ENCODE peak calls at places on chromosomes 1 and 21, in six cellular contexts. H, F, T, U, Q and Y are unnamed samples.

GRCh38 chr1:202411421-202411820 is 62.9 kb downstream of the PPP1R12B start:
- DNase-seq in H (no peak), F (no peak), T (no peak), U (no peak), Q (peak), Y (no peak)

GRCh38 chr21:29359718-29360117 is 61.0 kb downstream of the BACH1 start:
- DNase-seq in H (peak), F (no peak), T (no peak), U (no peak), Q (no peak), Y (no peak)

GRCh38 chr21:45363921-45364463 is 41.0 kb upstream of the COL18A1 start:
- DNase-seq in H (peak), F (no peak), T (no peak), U (peak), Q (peak), Y (no peak)

GRCh38 chr1:184541537-184542152 is 154.8 kb downstream of the C1orf21 start:
- DNase-seq in H (no peak), F (no peak), T (no peak), U (peak), Q (no peak), Y (no peak)

GRCh38 chr21:28334407-28334806 is 658.3 kb downstream of the LTN1 start:
- DNase-seq in H (no peak), F (no peak), T (no peak), U (no peak), Q (no peak), Y (no peak)

GRCh38 chr1:81702079-81702715 is 98.5 kb upstream of the ADGRL2 start:
- DNase-seq in H (no peak), F (no peak), T (no peak), U (peak), Q (no peak), Y (no peak)

GRCh38 chr1:204493145-204493881 is 1.3 kb downstream of the PIK3C2B start:
- DNase-seq in H (peak), F (no peak), T (no peak), U (no peak), Q (no peak), Y (no peak)

GRCh38 chr1:68201546-68202238 is 30.6 kb downstream of the WLS start:
- DNase-seq in H (peak), F (no peak), T (no peak), U (peak), Q (no peak), Y (no peak)

GRCh38 chr1:183023601-183024351 is 556 bp downstream of the LAMC1 start:
- DNase-seq in H (peak), F (no peak), T (peak), U (peak), Q (peak), Y (peak)

GRCh38 chr1:29716306-29716705 is 480.0 kb downstream of the PTPRU start:
- DNase-seq in H (no peak), F (no peak), T (no peak), U (no peak), Q (no peak), Y (no peak)
- H4K91ac ChIP-seq in H (no peak), F (no peak), T (no peak), U (no peak), Q (no peak), Y (no peak)

DNA sequence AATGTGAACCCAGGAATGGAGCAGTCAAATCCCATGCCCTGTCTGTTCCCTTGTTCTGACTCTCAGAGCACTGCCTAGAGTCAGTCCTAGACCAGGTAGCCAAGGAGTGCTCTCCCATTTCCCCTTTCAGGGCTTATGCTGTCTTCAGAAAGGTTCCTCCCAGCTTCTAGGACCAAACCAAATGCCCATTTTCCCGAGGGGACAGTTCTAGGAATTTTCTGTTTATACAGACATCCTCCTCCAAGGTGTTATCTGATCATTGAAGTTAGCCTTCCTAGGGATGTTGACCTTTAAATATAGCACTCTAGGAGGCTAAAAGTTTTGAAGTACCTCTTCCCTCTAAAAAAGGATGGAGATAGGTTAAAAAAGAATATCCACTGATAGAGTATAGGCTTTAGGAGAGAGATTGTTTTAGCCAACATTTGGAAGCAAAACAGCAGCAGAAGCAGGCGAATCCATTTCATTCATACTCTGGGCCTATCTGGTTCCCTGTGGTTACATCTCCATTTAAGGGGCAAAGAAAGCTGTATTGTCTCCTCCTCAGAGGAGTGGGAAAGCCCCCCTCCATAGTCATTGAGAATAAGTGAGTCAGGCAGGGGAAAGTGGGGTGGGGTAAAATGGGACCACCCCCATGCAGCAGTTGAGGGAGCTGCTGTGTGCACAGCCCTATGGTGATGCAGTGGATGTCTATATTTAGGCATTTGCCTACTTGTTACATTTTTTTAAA is 126.5 kb downstream of the SPATA46 start:
- DNase-seq in H (no peak), F (no peak), T (no peak), U (no peak), Q (no peak), Y (no peak)
- H2BK5ac ChIP-seq in H (no peak), F (peak), T (no peak), U (no peak), Q (no peak), Y (no peak)

GRCh38 chr1:30526652-30527345 is 196.6 kb downstream of the MATN1 start:
- DNase-seq in H (no peak), F (no peak), T (no peak), U (no peak), Q (no peak), Y (peak)
- H4K91ac ChIP-seq in H (no peak), F (no peak), T (no peak), U (no peak), Q (no peak), Y (no peak)

GRCh38 chr1:14726606-14727005 is 128.1 kb downstream of the KAZN start:
- DNase-seq in H (no peak), F (no peak), T (no peak), U (no peak), Q (no peak), Y (peak)
- H2BK5ac ChIP-seq in H (no peak), F (no peak), T (no peak), U (no peak), Q (no peak), Y (no peak)

DNA sequence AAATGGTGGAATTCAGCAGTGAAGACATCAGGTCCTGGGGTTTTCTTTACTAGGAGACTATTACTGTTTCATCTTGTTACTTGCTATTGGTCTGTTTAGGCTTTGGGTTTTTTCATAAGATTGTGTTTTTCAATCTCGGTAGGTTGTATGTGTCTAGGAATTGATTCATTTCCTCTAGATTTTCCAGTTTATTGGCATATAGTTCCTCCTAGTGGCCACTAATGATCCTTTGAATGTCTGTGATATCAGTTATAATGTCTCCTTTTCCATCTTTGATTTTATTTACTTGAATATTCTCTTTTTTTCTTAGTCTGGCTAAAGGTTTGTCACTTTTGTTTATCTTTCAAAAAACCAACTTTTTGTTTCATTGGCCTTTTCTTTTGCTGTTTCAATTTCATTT is 233.0 kb downstream of the RWDD3 start:
- DNase-seq in H (no peak), F (no peak), T (no peak), U (no peak), Q (no peak), Y (no peak)
- H4K91ac ChIP-seq in H (no peak), F (no peak), T (no peak), U (no peak), Q (no peak), Y (no peak)

GRCh38 chr1:79604490-79605198 is 598.1 kb upstream of the ADGRL4 start:
- DNase-seq in H (no peak), F (no peak), T (no peak), U (no peak), Q (no peak), Y (no peak)
- H2BK5ac ChIP-seq in H (no peak), F (no peak), T (no peak), U (no peak), Q (no peak), Y (no peak)

DNA sequence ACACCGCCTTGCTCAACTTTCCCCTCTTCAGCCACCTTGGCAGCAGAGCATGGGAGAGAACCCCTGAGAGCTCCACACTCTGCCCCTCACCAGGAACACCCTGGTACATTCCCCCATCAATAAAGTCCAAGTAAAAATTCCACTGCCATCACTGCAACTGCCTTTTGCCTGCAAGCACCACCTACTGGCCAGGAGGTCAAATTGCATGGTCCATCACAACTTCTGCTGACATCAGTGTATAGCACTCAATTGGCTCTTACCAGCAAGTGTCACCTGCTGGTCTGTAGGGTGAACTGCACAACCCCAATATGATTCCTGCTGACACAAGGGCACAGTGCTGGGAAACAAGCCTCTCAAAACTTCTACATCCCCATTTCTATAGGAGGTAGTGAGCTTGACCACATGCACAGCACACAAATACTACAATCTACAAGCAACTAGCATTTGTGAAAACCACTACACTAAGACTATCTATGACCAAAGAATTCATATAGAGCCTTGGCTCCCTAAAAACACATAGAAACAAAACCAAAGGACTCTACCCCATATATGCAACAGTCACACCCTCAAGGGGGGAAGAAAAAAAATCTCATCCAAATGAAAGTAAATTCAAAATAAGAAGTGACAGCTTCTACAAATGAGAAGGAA is 69.2 kb downstream of the FASLG start:
- DNase-seq in H (peak), F (no peak), T (no peak), U (peak), Q (peak), Y (peak)
- H4K91ac ChIP-seq in H (no peak), F (no peak), T (no peak), U (no peak), Q (no peak), Y (no peak)

GRCh38 chr1:8789314-8790214 is 27.9 kb downstream of the RERE start:
- DNase-seq in H (no peak), F (peak), T (no peak), U (no peak), Q (peak), Y (peak)
- H2BK5ac ChIP-seq in H (no peak), F (no peak), T (no peak), U (no peak), Q (peak), Y (no peak)

DNA sequence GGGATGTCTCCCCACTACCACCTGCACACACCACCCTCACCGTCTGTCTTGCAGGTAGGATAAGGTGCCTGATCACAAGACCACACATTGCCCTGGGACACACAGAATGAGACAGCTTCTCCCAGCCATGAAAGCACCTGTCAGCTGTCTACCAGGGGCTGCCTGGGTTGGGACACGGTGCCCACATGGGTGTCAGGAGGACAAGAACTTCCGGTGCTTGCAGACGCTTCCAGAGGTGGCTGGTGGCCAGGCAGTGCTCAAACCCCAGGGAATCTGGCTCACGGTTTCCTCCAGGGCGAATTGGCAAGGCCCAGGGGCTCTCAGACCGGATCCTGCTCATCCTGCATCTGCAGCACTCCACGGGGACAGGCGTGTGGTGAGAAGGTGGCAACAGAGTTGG is 182.6 kb upstream of the ARHGEF16 start:
- DNase-seq in H (no peak), F (no peak), T (no peak), U (no peak), Q (no peak), Y (no peak)
- H4K91ac ChIP-seq in H (no peak), F (no peak), T (no peak), U (no peak), Q (no peak), Y (no peak)